ENCODE peak calls at places on chromosomes 13 and 19, in six cellular contexts. R is activated gamma-delta T cell treated with Interleukin-2 at 50 U/mL for 16 hours, X is brain microvascular endothelial cell, T is KG1, O is psoas muscle, F is HS-5. Y is an unnamed sample.

GRCh38 chr13:23848639-23849282 is 40.4 kb downstream of the MIPEP start:
- DNase-seq in R (no peak), X (no peak), O (no peak), F (no peak), T (no peak), Y (no peak)

GRCh38 chr13:103012611-103013010 is 53.6 kb downstream of the SLC10A2 start:
- DNase-seq in T (no peak), O (no peak), F (no peak), R (no peak), X (no peak), Y (no peak)

GRCh38 chr13:76816394-76816793 is 69.8 kb downstream of the KCTD12 start:
- DNase-seq in O (no peak), R (no peak), F (no peak), T (no peak), X (no peak), Y (no peak)

GRCh38 chr13:87570669-87571068 is 100.5 kb upstream of the SLITRK5 start:
- DNase-seq in F (no peak), T (no peak), R (no peak), O (no peak), X (no peak), Y (no peak)

GRCh38 chr13:101523732-101524131 is 71.3 kb downstream of the ITGBL1 start:
- DNase-seq in R (no peak), O (peak), T (no peak), F (no peak), X (peak), Y (no peak)

GRCh38 chr19:4713384-4713951 is 10.2 kb downstream of the DPP9 start:
- DNase-seq in R (no peak), T (no peak), X (peak), O (peak), F (peak), Y (no peak)

GRCh38 chr13:112652512-112653458 is 37.1 kb upstream of the ATP11A start:
- DNase-seq in O (no peak), T (no peak), X (no peak), F (no peak), R (no peak), Y (no peak)

GRCh38 chr13:33205804-33206221 is 79.7 kb downstream of the STARD13 start:
- DNase-seq in X (peak), R (no peak), F (no peak), T (no peak), O (no peak), Y (peak)

GRCh38 chr19:3409346-3410064 is 43.1 kb downstream of the NFIC start:
- DNase-seq in F (no peak), T (no peak), X (no peak), O (peak), R (no peak), Y (no peak)

GRCh38 chr13:99363391-99363790 is 56.2 kb upstream of the GPR183 start:
- DNase-seq in F (no peak), R (no peak), X (no peak), O (no peak), T (no peak), Y (no peak)

GRCh38 chr13:95596701-95597100 is 44.2 kb downstream of the CLDN10 start:
- DNase-seq in O (no peak), R (no peak), X (no peak), F (no peak), T (no peak), Y (no peak)

GRCh38 chr19:13885826-13886365 is 9.0 kb downstream of the NANOS3 start:
- DNase-seq in R (peak), X (no peak), T (no peak), O (no peak), F (no peak), Y (no peak)

GRCh38 chr13:100808848-100809247 is 134.3 kb upstream of the TMTC4 start:
- DNase-seq in O (no peak), F (no peak), X (no peak), T (no peak), R (no peak), Y (no peak)

GRCh38 chr19:14318873-14319272 is 62.4 kb upstream of the ADGRE5 start:
- DNase-seq in F (no peak), T (no peak), O (no peak), X (no peak), R (no peak), Y (no peak)

GRCh38 chr19:41569481-41570150 is 6.3 kb upstream of the CEACAM21 start:
- DNase-seq in R (no peak), F (no peak), O (no peak), X (no peak), T (no peak), Y (no peak)

GRCh38 chr13:25687622-25688225 is 315.9 kb downstream of the ATP8A2 start:
- DNase-seq in R (no peak), F (no peak), T (no peak), O (no peak), X (peak), Y (no peak)

GRCh38 chr13:39816936-39817335 is 161.5 kb downstream of the COG6 start:
- DNase-seq in O (no peak), X (peak), R (no peak), F (no peak), T (no peak), Y (no peak)

GRCh38 chr19:13619203-13619632 is 112.9 kb upstream of the CACNA1A start:
- DNase-seq in T (no peak), R (no peak), O (no peak), F (no peak), X (peak), Y (no peak)

GRCh38 chr19:8532170-8532569 is 18.2 kb upstream of the ZNF414 start:
- DNase-seq in X (no peak), O (no peak), T (no peak), F (no peak), R (no peak), Y (no peak)

GRCh38 chr13:31321457-31321856 is 121.7 kb downstream of the B3GLCT start:
- DNase-seq in F (no peak), X (no peak), O (no peak), T (no peak), R (no peak), Y (no peak)

GRCh38 chr13:28574617-28575142 is 79.8 kb upstream of the FLT1 start:
- DNase-seq in O (no peak), X (peak), F (peak), R (no peak), T (no peak), Y (peak)

GRCh38 chr13:32938907-32939306 is 77.3 kb upstream of the KL start:
- DNase-seq in O (no peak), R (no peak), X (peak), F (no peak), T (no peak), Y (no peak)

GRCh38 chr19:14619404-14619803 is 36.5 kb downstream of the CLEC17A start:
- DNase-seq in F (no peak), R (no peak), X (no peak), T (no peak), O (no peak), Y (no peak)

GRCh38 chr19:5261151-5261890 is 79.3 kb downstream of the PTPRS start:
- DNase-seq in X (no peak), R (no peak), F (no peak), T (no peak), O (no peak), Y (no peak)

GRCh38 chr13:34416833-34417425 is 525.1 kb upstream of the NBEA start:
- DNase-seq in X (no peak), F (no peak), T (no peak), R (no peak), O (peak), Y (no peak)

GRCh38 chr19:4372630-4373367 is 27.5 kb downstream of the SH3GL1 start:
- DNase-seq in X (no peak), R (no peak), T (no peak), O (peak), F (no peak), Y (no peak)

GRCh38 chr13:104900186-104900817 is 1635.2 kb downstream of the EFNB2 start:
- DNase-seq in R (no peak), T (no peak), X (no peak), O (no peak), F (no peak), Y (no peak)

GRCh38 chr19:41095703-41096102 is 7.5 kb downstream of the CYP2A13 start:
- DNase-seq in F (no peak), X (no peak), R (no peak), T (no peak), O (no peak), Y (no peak)

GRCh38 chr19:13095393-13095784 is 7.3 kb downstream of the LYL1 start:
- DNase-seq in F (no peak), X (no peak), O (no peak), R (no peak), T (no peak), Y (no peak)

GRCh38 chr13:27053235-27053884 is 118.3 kb downstream of the USP12 start:
- DNase-seq in X (no peak), F (no peak), O (no peak), R (no peak), T (no peak), Y (no peak)

GRCh38 chr13:30739646-30740642 is 4.6 kb downstream of the ALOX5AP start:
- DNase-seq in X (peak), T (peak), O (no peak), R (peak), F (no peak), Y (peak)

GRCh38 chr13:34107814-34108213 is 289.9 kb downstream of the RFC3 start:
- DNase-seq in T (no peak), O (no peak), F (no peak), R (no peak), X (no peak), Y (peak)